ENCODE peak calls at places on chromosomes 11 and 22, in five cellular contexts. U, A, X, L and W are unnamed samples.

GRCh38 chr11:112780351-112781043 is 180.7 kb upstream of the NCAM1 start:
- ATAC-seq in U (peak; percentile 70), A (peak; percentile 72), X (peak; percentile 78), L (no peak), W (no peak)

GRCh38 chr11:76891285-76891684 is 30.6 kb downstream of the ACER3 start:
- ATAC-seq in U (no peak), A (no peak), X (no peak), L (no peak), W (no peak)

GRCh38 chr11:131108780-131109179 is 192.5 kb upstream of the SNX19 start:
- ATAC-seq in U (no peak), A (no peak), X (no peak), L (no peak), W (no peak)

GRCh38 chr11:61806785-61807184 is 10.0 kb downstream of the FADS1 start:
- ATAC-seq in U (no peak), A (no peak), X (no peak), L (no peak), W (no peak)

GRCh38 chr11:60951611-60951908 is 416 bp downstream of the SLC15A3 start:
- ATAC-seq in U (peak; percentile 49), A (peak; percentile 22), X (peak; percentile 47), L (peak; percentile 3), W (peak; percentile 13)

GRCh38 chr22:26732284-26732683 is 74.9 kb downstream of the MIAT start:
- ATAC-seq in U (no peak), A (no peak), X (no peak), L (no peak), W (no peak)

GRCh38 chr11:17439316-17439782 is 37.3 kb downstream of the ABCC8 start:
- ATAC-seq in U (no peak), A (no peak), X (no peak), L (no peak), W (no peak)

GRCh38 chr11:33779849-33780528 is 5.7 kb upstream of the FBXO3 start:
- ATAC-seq in U (peak; percentile 85), A (no peak), X (peak; percentile 75), L (no peak), W (peak; percentile 90)

GRCh38 chr11:60939828-60940227 is 12.1 kb downstream of the SLC15A3 start:
- ATAC-seq in U (no peak), A (no peak), X (no peak), L (no peak), W (no peak)

GRCh38 chr11:12430912-12431311 is 53.5 kb downstream of the PARVA start:
- ATAC-seq in U (peak; percentile 80), A (peak; percentile 93), X (peak; percentile 91), L (no peak), W (peak; percentile 90)

GRCh38 chr11:106986261-106986660 is 32.0 kb downstream of the GUCY1A2 start:
- ATAC-seq in U (no peak), A (peak; percentile 54), X (peak; percentile 44), L (no peak), W (peak; percentile 49)

GRCh38 chr11:65867284-65868071 is 5.1 kb downstream of the EFEMP2 start:
- ATAC-seq in U (no peak), A (no peak), X (no peak), L (no peak), W (no peak)

GRCh38 chr22:47094861-47095330 is 332.4 kb downstream of the TBC1D22A start:
- ATAC-seq in U (no peak), A (no peak), X (no peak), L (no peak), W (no peak)

GRCh38 chr11:12269446-12270214 is 107.7 kb upstream of the PARVA start:
- ATAC-seq in U (peak; percentile 25), A (no peak), X (peak; percentile 22), L (no peak), W (peak; percentile 31)

GRCh38 chr11:130070109-130070828 is 575 bp downstream of the APLP2 start:
- ATAC-seq in U (no peak), A (peak; percentile 29), X (no peak), L (peak; percentile 12), W (peak; percentile 3)

GRCh38 chr11:96136623-96137313 is 206.2 kb downstream of the MAML2 start:
- ATAC-seq in U (no peak), A (no peak), X (no peak), L (no peak), W (no peak)

GRCh38 chr11:40338739-40339138 is 1120.7 kb downstream of the LRRC4C start:
- ATAC-seq in U (no peak), A (no peak), X (no peak), L (no peak), W (no peak)

GRCh38 chr11:95599959-95600586 is 189.5 kb downstream of the FAM76B start:
- ATAC-seq in U (no peak), A (no peak), X (no peak), L (no peak), W (no peak)

GRCh38 chr11:13983081-13983751 is 20.7 kb downstream of the SPON1 start:
- ATAC-seq in U (peak; percentile 80), A (no peak), X (peak; percentile 92), L (no peak), W (peak; percentile 92)

GRCh38 chr11:2655320-2655719 is 44.5 kb downstream of the KCNQ1OT1 start:
- ATAC-seq in U (no peak), A (no peak), X (no peak), L (no peak), W (no peak)
- H3K9me3 ChIP-seq in U (peaks cover under 1% of the 10 kb centered on the region), A (no peaks in the 10 kb centered on the region), X (no peaks in the 10 kb centered on the region), L (peaks cover 5% of the 10 kb centered on the region), W (no peaks in the 10 kb centered on the region)

DNA sequence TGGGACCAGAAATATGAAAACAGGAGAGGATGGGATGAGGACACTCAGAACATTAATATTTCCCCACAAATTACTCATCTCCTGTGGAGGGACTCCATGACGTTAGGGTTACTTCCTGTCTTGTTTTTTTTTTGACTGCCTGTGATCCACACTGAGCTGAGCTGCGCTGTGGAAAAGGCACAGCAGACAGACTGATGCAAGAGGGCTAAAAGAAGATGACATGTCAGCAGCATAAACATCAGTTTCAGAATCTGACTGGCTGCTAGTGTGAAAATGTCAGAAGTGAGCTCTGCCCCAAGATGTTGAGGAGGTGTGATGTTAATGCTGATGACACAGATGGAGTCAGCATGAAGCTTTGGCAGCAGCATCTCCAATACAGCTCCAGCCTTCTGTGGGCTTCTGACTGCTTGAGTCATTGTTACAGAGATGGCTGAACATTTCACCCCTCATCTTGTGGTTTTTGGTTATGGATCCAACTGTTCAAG is 286.8 kb downstream of the BLID start:
- ATAC-seq in U (peak; percentile 89), A (peak; percentile 82), X (peak; percentile 99), L (no peak), W (peak; percentile 95)
- H3K9me3 ChIP-seq in U (peaks cover 15% of the 10 kb centered on the region), A (no peaks in the 10 kb centered on the region), X (no peaks in the 10 kb centered on the region), L (peaks cover 27% of the 10 kb centered on the region), W (no peaks in the 10 kb centered on the region)

GRCh38 chr11:91912322-91912721 is 312.3 kb upstream of the FAT3 start:
- ATAC-seq in U (no peak), A (no peak), X (no peak), L (no peak), W (no peak)
- H3K9me3 ChIP-seq in U (no peaks in the 10 kb centered on the region), A (no peaks in the 10 kb centered on the region), X (no peaks in the 10 kb centered on the region), L (peaks cover 5% of the 10 kb centered on the region), W (no peaks in the 10 kb centered on the region)

GRCh38 chr11:105900515-105901035 is 121.5 kb downstream of the MSANTD4 start:
- ATAC-seq in U (no peak), A (no peak), X (no peak), L (no peak), W (no peak)
- H3K9me3 ChIP-seq in U (no peaks in the 10 kb centered on the region), A (no peaks in the 10 kb centered on the region), X (no peaks in the 10 kb centered on the region), L (no peaks in the 10 kb centered on the region), W (no peaks in the 10 kb centered on the region)

GRCh38 chr11:126338346-126339055 is 17.0 kb upstream of the ST3GAL4 start:
- ATAC-seq in U (no peak), A (no peak), X (no peak), L (no peak), W (no peak)

GRCh38 chr11:126341760-126342161 is 13.7 kb upstream of the ST3GAL4 start:
- ATAC-seq in U (no peak), A (no peak), X (no peak), L (no peak), W (no peak)

GRCh38 chr11:126339073-126339865 is 16.2 kb upstream of the ST3GAL4 start:
- ATAC-seq in U (no peak), A (no peak), X (no peak), L (no peak), W (no peak)

GRCh38 chr11:126340960-126341709 is 14.4 kb upstream of the ST3GAL4 start:
- ATAC-seq in U (no peak), A (no peak), X (no peak), L (no peak), W (no peak)

GRCh38 chr11:126339866-126340434 is 15.5 kb upstream of the ST3GAL4 start:
- ATAC-seq in U (peak; percentile 76), A (peak; percentile 87), X (peak; percentile 87), L (no peak), W (peak; percentile 82)
- H3K9me3 ChIP-seq in U (no peaks in the 10 kb centered on the region), A (no peaks in the 10 kb centered on the region), X (no peaks in the 10 kb centered on the region), L (no peaks in the 10 kb centered on the region), W (no peaks in the 10 kb centered on the region)

GRCh38 chr11:134577801-134578200 is 165.8 kb upstream of the B3GAT1 start:
- ATAC-seq in U (no peak), A (no peak), X (no peak), L (no peak), W (no peak)
- H3K9me3 ChIP-seq in U (no peaks in the 10 kb centered on the region), A (no peaks in the 10 kb centered on the region), X (no peaks in the 10 kb centered on the region), L (no peaks in the 10 kb centered on the region), W (no peaks in the 10 kb centered on the region)

GRCh38 chr22:37476389-37477329 is 9.5 kb downstream of the MFNG start:
- ATAC-seq in U (no peak), A (no peak), X (no peak), L (no peak), W (no peak)

GRCh38 chr22:37471721-37472417 is 14.3 kb downstream of the MFNG start:
- ATAC-seq in U (no peak), A (no peak), X (no peak), L (no peak), W (no peak)

GRCh38 chr22:37472418-37473006 is 13.7 kb downstream of the MFNG start:
- ATAC-seq in U (no peak), A (no peak), X (peak; percentile 16), L (no peak), W (no peak)

GRCh38 chr22:37474447-37475090 is 11.6 kb downstream of the MFNG start:
- ATAC-seq in U (no peak), A (no peak), X (no peak), L (no peak), W (no peak)

DNA sequence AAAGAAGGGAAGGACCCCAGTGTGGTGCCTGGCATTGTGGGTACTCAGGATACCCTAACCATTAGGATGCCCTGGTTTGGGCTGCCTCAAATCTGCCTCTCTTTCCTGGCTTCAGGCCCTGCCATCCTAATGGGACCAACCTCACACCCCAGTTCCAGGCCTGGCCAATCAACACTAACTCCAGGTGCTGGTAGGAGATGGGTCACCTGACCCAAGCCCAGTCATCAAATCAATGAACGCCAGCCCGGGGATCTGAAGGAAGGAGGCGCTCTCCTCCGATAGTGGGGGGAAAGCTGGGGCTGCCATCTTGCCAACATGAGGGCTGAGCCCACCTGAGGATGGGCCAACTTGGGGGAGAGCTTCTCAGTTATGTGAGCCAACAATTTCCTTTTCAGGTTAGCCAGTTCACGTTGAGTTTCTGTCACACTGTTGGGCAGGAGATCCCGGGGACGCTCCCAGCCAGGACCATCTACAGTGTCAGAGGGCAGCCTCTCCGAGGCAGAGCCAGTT is 12.7 kb downstream of the MFNG start:
- ATAC-seq in U (no peak), A (no peak), X (no peak), L (no peak), W (no peak)
- H3K9me3 ChIP-seq in U (no peaks in the 10 kb centered on the region), A (no peaks in the 10 kb centered on the region), X (no peaks in the 10 kb centered on the region), L (no peaks in the 10 kb centered on the region), W (no peaks in the 10 kb centered on the region)